ENCODE peak calls at places on chromosomes 2 and 18, in five cellular contexts. D, V, R, H and M are unnamed samples.

GRCh38 chr2:101704046-101704466 is 6.5 kb downstream of the MAP4K4 start:
- DNase-seq in D (peak), H (peak), V (peak), R (no peak), M (no peak)

GRCh38 chr2:20561703-20562454 is 89.0 kb downstream of the HS1BP3 start:
- DNase-seq in V (no peak), H (no peak), R (no peak), D (no peak), M (no peak)

GRCh38 chr2:101446869-101447268 is 28.0 kb downstream of the RFX8 start:
- DNase-seq in V (peak), R (no peak), H (no peak), D (no peak), M (no peak)

GRCh38 chr2:84038866-84039265 is 420.2 kb downstream of the SUCLG1 start:
- DNase-seq in H (no peak), R (no peak), V (no peak), D (no peak), M (no peak)

GRCh38 chr2:131408778-131409177 is 44.8 kb upstream of the RAB6D start:
- DNase-seq in D (no peak), H (no peak), R (no peak), V (no peak), M (no peak)

GRCh38 chr18:14925281-14925709 is 177.3 kb downstream of the ANKRD30B start:
- DNase-seq in R (no peak), D (no peak), H (no peak), V (no peak), M (no peak)

GRCh38 chr2:212005077-212005671 is 533.4 kb downstream of the ERBB4 start:
- DNase-seq in R (peak), H (no peak), V (peak), D (peak), M (peak)

GRCh38 chr2:46200100-46200690 is 97.0 kb upstream of the EPAS1 start:
- DNase-seq in V (no peak), H (no peak), R (no peak), D (no peak), M (no peak)

GRCh38 chr2:234873828-234874173 is 78.0 kb upstream of the SH3BP4 start:
- DNase-seq in D (no peak), H (no peak), R (peak), V (no peak), M (no peak)

GRCh38 chr2:157231476-157231875 is 26.0 kb upstream of the GALNT5 start:
- DNase-seq in R (no peak), D (no peak), V (no peak), H (no peak), M (no peak)

GRCh38 chr2:68879296-68879695 is 8.1 kb upstream of the BMP10 start:
- DNase-seq in H (no peak), V (no peak), D (no peak), R (no peak), M (no peak)